ENCODE peak calls at places on chromosomes 4 and X, in five cellular contexts. A is NCI-H1105; S is stimulated activated naive CD4-positive, alpha-beta T cell treated with Interleukin-2 at 50 U/mL for 16 hours; T is fibroblast of the conjunctiva; W is AG10803. H is an unnamed sample.

GRCh38 chr4:7595883-7596535 is 161.3 kb upstream of the PSAPL1 start:
- DNase-seq in A (no peak), S (no peak), T (no peak), W (no peak), H (no peak)

GRCh38 chr4:75985116-75985515 is 5.6 kb downstream of the SDAD1 start:
- DNase-seq in A (no peak), S (no peak), T (no peak), W (peak; percentile 88), H (peak; percentile 2)

GRCh38 chr4:147682755-147683154 is 1.2 kb downstream of the PRMT9 start:
- DNase-seq in A (no peak), S (no peak), T (no peak), W (no peak), H (no peak)

GRCh38 chr4:182454440-182455013 is 211.3 kb downstream of the TENM3 start:
- DNase-seq in A (no peak), S (no peak), T (no peak), W (peak; percentile 48), H (no peak)

GRCh38 chrX:39850209-39850608 is 247.5 kb downstream of the BCOR start:
- DNase-seq in A (no peak), S (no peak), T (no peak), W (no peak), H (no peak)

GRCh38 chrX:103488332-103488731 is 31.0 kb downstream of the RAB40A start:
- DNase-seq in A (no peak), S (no peak), T (no peak), W (no peak), H (peak; percentile 5)

GRCh38 chr4:88027611-88028608 is 20.5 kb downstream of the PKD2 start:
- DNase-seq in A (no peak), S (no peak), T (peak; percentile 73), W (peak; percentile 88), H (no peak)

GRCh38 chr4:173319696-173320095 is 14.5 kb downstream of the HMGB2 start:
- DNase-seq in A (no peak), S (no peak), T (no peak), W (peak; percentile 29), H (no peak)

GRCh38 chr4:100828986-100829685 is 311.3 kb upstream of the EMCN start:
- DNase-seq in A (no peak), S (no peak), T (no peak), W (peak; percentile 36), H (no peak)

GRCh38 chrX:49184294-49185061 is 1.7 kb downstream of the PRICKLE3 start:
- DNase-seq in A (peak; percentile 88), S (no peak), T (peak; percentile 75), W (peak; percentile 81), H (peak; percentile 88)

GRCh38 chr4:53916431-53916889 is 147.9 kb downstream of the CHIC2 start:
- DNase-seq in A (no peak), S (no peak), T (no peak), W (peak; percentile 86), H (no peak)

GRCh38 chr4:150032541-150032940 is 45.7 kb upstream of the DCLK2 start:
- DNase-seq in A (no peak), S (no peak), T (no peak), W (no peak), H (no peak)

GRCh38 chrX:44071847-44072545 is 98.8 kb upstream of the NDP start:
- DNase-seq in A (no peak), S (no peak), T (no peak), W (peak; percentile 65), H (peak; percentile 18)

GRCh38 chr4:160034501-160034900 is 931.6 kb downstream of the RAPGEF2 start:
- DNase-seq in A (no peak), S (no peak), T (no peak), W (no peak), H (no peak)

GRCh38 chr4:112942077-112942476 is 107.4 kb upstream of the ANK2 start:
- DNase-seq in A (no peak), S (no peak), T (no peak), W (no peak), H (no peak)

GRCh38 chrX:13742397-13743176 is 8.0 kb downstream of the OFD1 start:
- DNase-seq in A (no peak), S (peak; percentile 44), T (no peak), W (no peak), H (no peak)

GRCh38 chr4:158529505-158529904 is 7.8 kb downstream of the RXFP1 start:
- DNase-seq in A (no peak), S (no peak), T (no peak), W (no peak), H (no peak)

GRCh38 chrX:30283456-30284200 is 25.6 kb downstream of the NR0B1 start:
- DNase-seq in A (no peak), S (no peak), T (peak; percentile 77), W (peak; percentile 82), H (peak; percentile 81)

GRCh38 chr4:6463311-6464289 is 8.8 kb downstream of the PPP2R2C start:
- DNase-seq in A (no peak), S (no peak), T (no peak), W (no peak), H (no peak)

GRCh38 chrX:136906921-136907510 is 26.5 kb upstream of the RBMX start:
- DNase-seq in A (no peak), S (no peak), T (no peak), W (no peak), H (no peak)